ENCODE peak calls at places on chromosomes 16 and 17, in five cellular contexts. Z is mucosa of descending colon, O is BJ, T is RWPE1, V is thoracic aorta. N is an unnamed sample.

GRCh38 chr16:11034481-11034931 is 90.1 kb downstream of the CLEC16A start:
- DNase-seq in O (no peak), V (no peak), Z (no peak), T (no peak), N (peak; percentile 60)

GRCh38 chr17:50110591-50111349 is 15.6 kb downstream of the PDK2 start:
- DNase-seq in Z (peak; percentile 53), V (no peak), T (no peak), O (no peak), N (no peak)

GRCh38 chr16:8863594-8864424 is 5.0 kb downstream of the CARHSP1 start:
- DNase-seq in V (no peak), O (no peak), Z (peak; percentile 77), T (no peak), N (no peak)

GRCh38 chr17:47279062-47279801 is 25.6 kb downstream of the ITGB3 start:
- DNase-seq in Z (no peak), O (peak; percentile 91), V (peak; percentile 55), T (peak; percentile 30), N (peak; percentile 99)

GRCh38 chr17:60594747-60595146 is 5.2 kb upstream of the PPM1D start:
- DNase-seq in Z (no peak), T (no peak), O (no peak), V (no peak), N (no peak)

GRCh38 chr16:67801889-67802288 is 4.5 kb downstream of the RANBP10 start:
- DNase-seq in O (no peak), Z (no peak), V (no peak), T (no peak), N (no peak)

GRCh38 chr16:27330542-27330941 is 16.8 kb downstream of the IL4R start:
- DNase-seq in V (peak; percentile 65), T (no peak), Z (no peak), O (peak; percentile 31), N (peak; percentile 97)

GRCh38 chr17:71921726-71922320 is 199.0 kb upstream of the SOX9 start:
- DNase-seq in Z (no peak), V (no peak), T (no peak), O (no peak), N (peak; percentile 14)

GRCh38 chr17:2709173-2709661 is 2.3 kb downstream of the CLUH start:
- DNase-seq in Z (peak; percentile 91), T (peak; percentile 55), V (no peak), O (no peak), N (peak; percentile 15)

GRCh38 chr16:4319454-4319853 is 3.6 kb downstream of the GLIS2 start:
- DNase-seq in T (no peak), O (no peak), Z (no peak), V (no peak), N (no peak)

GRCh38 chr17:37576281-37576680 is 32.9 kb downstream of the SYNRG start:
- DNase-seq in T (no peak), V (no peak), O (no peak), Z (no peak), N (no peak)

GRCh38 chr16:89330177-89330856 is 112.8 kb downstream of the ZNF778 start:
- DNase-seq in O (no peak), V (no peak), Z (peak; percentile 64), T (peak; percentile 90), N (no peak)

GRCh38 chr16:19375561-19376158 is 42.0 kb upstream of the TMC5 start:
- DNase-seq in T (peak; percentile 78), Z (no peak), V (no peak), O (peak; percentile 1), N (peak; percentile 38)

GRCh38 chr17:7307686-7308624 is 527 bp downstream of the EIF5A start:
- DNase-seq in O (no peak), T (peak; percentile 26), V (no peak), Z (peak; percentile 84), N (peak; percentile 39)

GRCh38 chr16:1908081-1908633 is 10.1 kb downstream of the HS3ST6 start:
- DNase-seq in Z (no peak), V (no peak), O (no peak), T (no peak), N (peak; percentile 26)

GRCh38 chr17:61469949-61470348 is 17.7 kb downstream of the TBX4 start:
- DNase-seq in Z (no peak), V (no peak), O (no peak), T (no peak), N (no peak)

GRCh38 chr17:27879987-27880608 is 13.1 kb downstream of the LYRM9 start:
- DNase-seq in O (no peak), T (peak; percentile 85), V (no peak), Z (peak; percentile 66), N (peak; percentile 51)

GRCh38 chr17:63365366-63366237 is 80.5 kb downstream of the CYB561 start:
- DNase-seq in V (no peak), O (peak; percentile 30), T (no peak), Z (no peak), N (peak; percentile 48)

GRCh38 chr16:1612320-1613111 is at the start of gene CRAMP1:
- DNase-seq in Z (peak; percentile 69), O (no peak), T (peak; percentile 38), V (no peak), N (no peak)

GRCh38 chr17:81666092-81666341 is 388 bp downstream of the OXLD1 start:
- DNase-seq in O (no peak), T (no peak), V (no peak), Z (no peak), N (peak; percentile 18)

GRCh38 chr16:35564889-35565288 is 2105.5 kb downstream of the TP53TG3F start:
- DNase-seq in V (no peak), O (no peak), T (no peak), Z (no peak), N (no peak)

GRCh38 chr17:18038861-18039534 is at the start of the genes ATPAF2 and GID4:
- DNase-seq in Z (peak; percentile 100), T (peak; percentile 98), O (peak; percentile 87), V (peak; percentile 97), N (peak; percentile 99)

GRCh38 chr17:18040287-18040858 is 1.2 kb downstream of the GID4 start:
- DNase-seq in O (no peak), T (no peak), Z (no peak), V (no peak), N (no peak)

GRCh38 chr17:18041776-18042175 is 2.6 kb downstream of the GID4 start:
- DNase-seq in V (no peak), T (peak; percentile 30), O (peak; percentile 30), Z (no peak), N (peak; percentile 93)

GRCh38 chr17:18038149-18038850 is 668 bp downstream of the ATPAF2 start:
- DNase-seq in O (no peak), T (peak; percentile 42), V (no peak), Z (no peak), N (no peak)

DNA sequence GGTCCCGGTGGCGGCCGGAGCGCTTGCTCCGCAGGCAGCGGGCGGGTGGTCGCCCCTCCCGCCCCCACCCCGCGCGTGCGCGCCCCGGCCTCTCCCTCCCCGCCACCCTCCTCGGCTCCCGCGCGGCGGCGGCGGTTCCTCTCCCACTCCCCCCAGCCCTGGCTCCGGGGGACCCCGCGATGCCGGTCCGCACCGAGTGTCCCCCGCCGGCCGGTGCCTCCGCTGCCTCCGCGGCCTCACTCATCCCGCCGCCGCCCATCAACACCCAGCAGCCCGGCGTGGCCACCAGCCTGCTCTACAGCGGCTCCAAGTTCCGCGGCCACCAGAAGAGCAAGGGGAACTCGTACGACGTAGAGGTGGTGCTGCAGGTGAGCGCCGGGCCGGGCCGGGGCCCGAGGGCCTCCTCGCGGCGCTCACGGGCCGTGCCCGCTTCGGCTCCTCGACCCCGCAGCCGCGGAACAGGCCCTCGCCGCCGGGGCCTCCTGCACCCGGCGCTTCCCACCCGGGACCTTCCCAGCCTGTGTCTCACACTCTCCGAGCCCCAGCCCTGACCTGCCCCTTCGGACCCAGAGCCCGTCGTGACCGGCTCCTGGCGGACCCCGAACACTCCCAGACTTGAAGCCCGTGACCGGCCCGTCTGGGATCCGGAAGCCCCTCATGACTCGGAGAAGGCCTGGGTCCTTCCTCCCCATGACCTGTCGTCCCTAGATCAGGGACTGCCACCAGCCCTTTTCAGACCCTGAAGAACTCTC is 503 bp downstream of the GID4 start:
- DNase-seq in V (no peak), T (peak; percentile 32), O (no peak), Z (peak; percentile 67), N (no peak)
- TF ChIP-seq CTCF in V (no peak), T (no peak), O (no peak), Z (no peak), N (no peak)

GRCh38 chr16:66430214-66430613 is 3.1 kb downstream of the BEAN1 start:
- DNase-seq in T (no peak), O (no peak), V (no peak), Z (no peak), N (no peak)

GRCh38 chr16:66427871-66428681 is 981 bp downstream of the BEAN1 start:
- DNase-seq in Z (no peak), T (no peak), O (no peak), V (no peak), N (no peak)

GRCh38 chr16:66427451-66427860 is 361 bp downstream of the BEAN1 start:
- DNase-seq in O (no peak), T (no peak), V (no peak), Z (no peak), N (no peak)

GRCh38 chr16:66428682-66429251 is 1.7 kb downstream of the BEAN1 start:
- DNase-seq in V (no peak), T (no peak), Z (no peak), O (no peak), N (no peak)

GRCh38 chr16:66429290-66429962 is 2.3 kb downstream of the BEAN1 start:
- DNase-seq in T (no peak), Z (no peak), O (no peak), V (no peak), N (no peak)
- TF ChIP-seq CTCF in T (no peak), Z (no peak), O (no peak), V (no peak), N (peak; percentile 14)

GRCh38 chr16:7689234-7689633 is 356.6 kb downstream of the RBFOX1 start:
- DNase-seq in V (no peak), Z (no peak), O (no peak), T (no peak), N (no peak)
- TF ChIP-seq CTCF in V (no peak), Z (no peak), O (no peak), T (no peak), N (no peak)

GRCh38 chr16:59899940-59900339 is 1165.8 kb upstream of the GOT2 start:
- DNase-seq in O (no peak), T (no peak), V (no peak), Z (no peak), N (no peak)
- TF ChIP-seq CTCF in O (no peak), T (no peak), V (no peak), Z (no peak), N (no peak)

GRCh38 chr17:30992551-30992950 is 21.7 kb downstream of the RNF135 start:
- DNase-seq in O (no peak), T (no peak), V (no peak), Z (no peak), N (no peak)
- TF ChIP-seq CTCF in O (no peak), T (no peak), V (no peak), Z (no peak), N (no peak)

GRCh38 chr16:47460755-47461597 is at the start of the genes ITFG1 and PHKB:
- DNase-seq in T (peak; percentile 77), O (peak; percentile 45), Z (peak; percentile 95), V (peak; percentile 79), N (peak; percentile 92)
- TF ChIP-seq CTCF in T (no peak), O (no peak), Z (peak; percentile 13), V (no peak), N (no peak)

GRCh38 chr17:16653367-16654041 is at the start of gene ZNF624:
- DNase-seq in Z (peak; percentile 94), V (peak; percentile 77), T (peak; percentile 94), O (peak; percentile 26), N (peak; percentile 85)
- TF ChIP-seq CTCF in Z (no peak), V (no peak), T (no peak), O (no peak), N (no peak)

GRCh38 chr17:16997514-16998429 is 25.9 kb upstream of the TNFRSF13B start:
- DNase-seq in V (no peak), Z (no peak), O (no peak), T (no peak), N (no peak)
- TF ChIP-seq CTCF in V (no peak), Z (peak; percentile 54), O (no peak), T (no peak), N (no peak)